ENCODE peak calls at places on chromosomes 4 and X, in four cellular contexts. C is GM13976; G is stimulated activated naive B cell treated with anti-CD40 and anti-IgM and Interleukin-4, amounts not matched to agents 10 μg/mL and 1 μg/mL and 100 μg/mL, for 72 hours; X is EL. A is an unnamed sample.

GRCh38 chr4:161002386-161002785 is 1161.4 kb downstream of the FSTL5 start:
- DNase-seq in G (no peak), C (no peak), X (no peak), A (no peak)

GRCh38 chr4:97300561-97300960 is 842.7 kb downstream of the STPG2 start:
- DNase-seq in G (no peak), C (no peak), X (no peak), A (no peak)

GRCh38 chr4:168585168-168586091 is 88.6 kb downstream of the PALLD start:
- DNase-seq in X (peak; percentile 82), C (peak; percentile 25), G (peak; percentile 4), A (peak; percentile 64)

GRCh38 chrX:46117234-46117633 is 428.0 kb downstream of the ZNF674 start:
- DNase-seq in X (no peak), C (no peak), G (no peak), A (no peak)

GRCh38 chr4:6917445-6918241 is 8.0 kb downstream of the TBC1D14 start:
- DNase-seq in C (no peak), G (peak; percentile 39), X (no peak), A (no peak)

GRCh38 chr4:15504041-15504440 is 34.4 kb downstream of the CC2D2A start:
- DNase-seq in C (no peak), G (no peak), X (no peak), A (no peak)

GRCh38 chr4:15805583-15806517 is 27.7 kb downstream of the CD38 start:
- DNase-seq in C (no peak), X (peak; percentile 57), G (peak; percentile 67), A (peak; percentile 38)

GRCh38 chr4:49044270-49044669 is 58.2 kb downstream of the CWH43 start:
- DNase-seq in G (no peak), C (no peak), X (no peak), A (no peak)

GRCh38 chrX:11435568-11435967 is 142.4 kb downstream of the AMELX start:
- DNase-seq in X (peak; percentile 73), C (no peak), G (no peak), A (peak; percentile 95)

GRCh38 chrX:124455966-124456365 is 109.6 kb downstream of the SH2D1A start:
- DNase-seq in X (no peak), C (no peak), G (no peak), A (no peak)

GRCh38 chr4:182904271-182904761 is 12.9 kb downstream of the DCTD start:
- DNase-seq in G (no peak), C (no peak), X (no peak), A (no peak)

GRCh38 chr4:92091335-92091734 is 212.4 kb upstream of the GRID2 start:
- DNase-seq in X (peak; percentile 6), G (no peak), C (no peak), A (no peak)

A was measured in astrocyte.